ENCODE peak calls at places on chromosomes 1 and 21, in four cellular contexts. Y, A, L and B are unnamed samples. For H3K4me1, the result is how much of the 10 kb centered on the place peaks cover.

GRCh38 chr1:60010690-60011089 is 62.9 kb downstream of the C1orf87 start:
- DNase-seq in Y (no peak), A (no peak), L (no peak), B (no peak)

GRCh38 chr21:14901482-14901958 is 163.3 kb downstream of the NRIP1 start:
- DNase-seq in Y (no peak), A (no peak), L (no peak), B (no peak)

GRCh38 chr1:179077396-179077795 is 4.5 kb upstream of the TOR3A start:
- DNase-seq in Y (no peak), A (no peak), L (no peak), B (no peak)

GRCh38 chr1:221039616-221040015 is 160.4 kb downstream of the HLX start:
- DNase-seq in Y (no peak), A (no peak), L (no peak), B (no peak)

GRCh38 chr1:29356663-29357062 is 120.3 kb downstream of the PTPRU start:
- DNase-seq in Y (no peak), A (no peak), L (no peak), B (no peak)

GRCh38 chr1:58881471-58881994 is 97.7 kb upstream of the JUN start:
- DNase-seq in Y (peak), A (peak), L (peak), B (no peak)

GRCh38 chr1:218336353-218336752 is 8.8 kb upstream of the TGFB2 start:
- DNase-seq in Y (no peak), A (no peak), L (no peak), B (no peak)

GRCh38 chr1:5722635-5723157 is 269.5 kb downstream of the NPHP4 start:
- DNase-seq in Y (no peak), A (peak), L (no peak), B (no peak)

GRCh38 chr1:198667186-198667585 is 28.3 kb downstream of the PTPRC start:
- DNase-seq in Y (no peak), A (no peak), L (no peak), B (no peak)

GRCh38 chr21:28431022-28431421 is 561.7 kb downstream of the LTN1 start:
- DNase-seq in Y (no peak), A (no peak), L (no peak), B (no peak)

GRCh38 chr1:38085666-38086305 is 39.2 kb upstream of the POU3F1 start:
- DNase-seq in Y (no peak), A (no peak), L (no peak), B (no peak)

GRCh38 chr1:24969616-24970398 is 39.7 kb upstream of the RUNX3 start:
- DNase-seq in Y (no peak), A (no peak), L (no peak), B (no peak)

GRCh38 chr1:169326644-169327316 is 40.8 kb downstream of the NME7 start:
- DNase-seq in Y (no peak), A (no peak), L (no peak), B (no peak)

GRCh38 chr1:22184892-22185612 is 42.2 kb upstream of the WNT4 start:
- DNase-seq in Y (peak), A (no peak), L (no peak), B (peak)

GRCh38 chr1:152623203-152623844 is 421 bp upstream of the LCE3A start:
- DNase-seq in Y (no peak), A (no peak), L (no peak), B (no peak)

GRCh38 chr1:114511048-114511785 is at the start of gene TRIM33:
- DNase-seq in Y (peak), A (peak), L (peak), B (peak)
- H3K27ac ChIP-seq in Y (peak), A (peak), L (peak), B (peak)

GRCh38 chr1:19882111-19883071 is at the start of gene OTUD3:
- DNase-seq in Y (peak), A (peak), L (peak), B (peak)
- TF ChIP-seq POLR2A in Y (peak), A (peak), L (peak), B (peak)

DNA sequence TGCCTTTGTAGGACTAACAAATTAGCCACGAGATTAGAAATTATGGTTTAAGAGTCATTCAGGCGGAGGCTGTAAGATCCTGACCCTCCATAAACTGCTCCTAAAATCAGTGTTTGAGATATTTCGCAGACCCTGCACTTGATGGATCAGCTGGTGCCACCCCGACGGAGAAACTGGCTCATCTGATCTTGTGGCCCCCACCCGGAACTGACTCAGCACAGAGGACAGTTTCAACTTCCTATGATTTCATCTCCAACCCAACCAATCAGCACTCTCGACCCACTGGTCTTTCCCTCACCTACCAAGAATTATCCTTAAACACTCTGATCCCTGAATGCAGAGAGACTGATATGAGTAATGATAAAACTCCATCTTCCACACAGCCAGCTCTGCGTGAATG is 3.7 kb upstream of the JAM2 start:
- DNase-seq in Y (no peak), A (no peak), L (no peak), B (no peak)
- H3K4me1 ChIP-seq in Y (under half), A (under half), L (under half), B (under half)

DNA sequence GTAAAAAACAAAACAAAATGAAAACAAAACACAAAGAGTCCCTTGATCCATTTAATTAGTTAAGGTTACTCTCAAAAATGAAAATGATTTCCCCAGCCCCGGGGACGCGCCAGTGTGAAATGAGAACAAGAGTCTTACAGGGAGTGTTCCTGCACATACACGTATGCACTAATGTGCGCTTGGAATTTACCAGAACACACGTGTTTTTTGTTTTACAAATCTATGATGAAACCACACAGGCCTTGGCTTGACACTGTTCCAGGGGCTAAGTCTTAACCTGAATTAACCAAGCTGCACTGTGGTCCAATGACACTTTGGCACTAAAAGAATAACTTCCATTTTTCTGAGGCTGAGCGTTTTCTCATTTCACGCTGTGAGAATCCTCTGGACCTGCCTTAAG is 63.7 kb downstream of the SLC45A1 start:
- DNase-seq in Y (no peak), A (no peak), L (no peak), B (no peak)
- H3K27ac ChIP-seq in Y (no peak), A (no peak), L (no peak), B (peak)